ENCODE peak calls at places on chromosomes 13 and 19, in four cellular contexts. One of them, this sample, is unnamed.

GRCh38 chr13:40371531-40372125 is 294.8 kb downstream of the FOXO1 start:
- DNase-seq in dorsolateral prefrontal cortex: no peak
- DNase-seq in NCI-H2171 treated with DMSO at 0.1 percent for 48 hours: peak; percentile 85
- DNase-seq in naive thymus-derived CD8-positive, alpha-beta T cell: no peak
- DNase-seq in this sample: no peak

GRCh38 chr13:91362908-91363307 is 15.4 kb downstream of the MIR17HG start:
- DNase-seq in dorsolateral prefrontal cortex: no peak
- DNase-seq in naive thymus-derived CD8-positive, alpha-beta T cell: no peak
- DNase-seq in NCI-H2171 treated with DMSO at 0.1 percent for 48 hours: no peak
- DNase-seq in this sample: no peak

GRCh38 chr19:3606690-3607289 is at the start of gene TBXA2R:
- DNase-seq in naive thymus-derived CD8-positive, alpha-beta T cell: peak; percentile 73
- DNase-seq in NCI-H2171 treated with DMSO at 0.1 percent for 48 hours: peak; percentile 35
- DNase-seq in dorsolateral prefrontal cortex: peak; percentile 66
- DNase-seq in this sample: peak; percentile 74

GRCh38 chr19:7942981-7943443 is 454 bp downstream of the TIMM44 start:
- DNase-seq in dorsolateral prefrontal cortex: no peak
- DNase-seq in NCI-H2171 treated with DMSO at 0.1 percent for 48 hours: no peak
- DNase-seq in naive thymus-derived CD8-positive, alpha-beta T cell: peak; percentile 28
- DNase-seq in this sample: no peak

GRCh38 chr19:45402469-45403070 is 2.3 kb downstream of the PPP1R13L start:
- DNase-seq in NCI-H2171 treated with DMSO at 0.1 percent for 48 hours: no peak
- DNase-seq in dorsolateral prefrontal cortex: no peak
- DNase-seq in naive thymus-derived CD8-positive, alpha-beta T cell: peak; percentile 37
- DNase-seq in this sample: peak; percentile 50

GRCh38 chr13:112692104-112692503 is 2.3 kb downstream of the ATP11A start:
- DNase-seq in dorsolateral prefrontal cortex: no peak
- DNase-seq in naive thymus-derived CD8-positive, alpha-beta T cell: no peak
- DNase-seq in NCI-H2171 treated with DMSO at 0.1 percent for 48 hours: no peak
- DNase-seq in this sample: no peak

GRCh38 chr13:57925250-57925649 is 293.7 kb downstream of the PCDH17 start:
- DNase-seq in dorsolateral prefrontal cortex: no peak
- DNase-seq in naive thymus-derived CD8-positive, alpha-beta T cell: no peak
- DNase-seq in NCI-H2171 treated with DMSO at 0.1 percent for 48 hours: no peak
- DNase-seq in this sample: no peak

GRCh38 chr13:24208314-24208713 is 47.8 kb downstream of the SPATA13 start:
- DNase-seq in naive thymus-derived CD8-positive, alpha-beta T cell: no peak
- DNase-seq in NCI-H2171 treated with DMSO at 0.1 percent for 48 hours: no peak
- DNase-seq in dorsolateral prefrontal cortex: no peak
- DNase-seq in this sample: no peak

GRCh38 chr13:76245920-76246319 is 609.8 kb downstream of the LMO7 start:
- DNase-seq in NCI-H2171 treated with DMSO at 0.1 percent for 48 hours: peak; percentile 19
- DNase-seq in naive thymus-derived CD8-positive, alpha-beta T cell: no peak
- DNase-seq in dorsolateral prefrontal cortex: no peak
- DNase-seq in this sample: no peak

GRCh38 chr13:30216111-30216510 is 91.2 kb downstream of the KATNAL1 start:
- DNase-seq in naive thymus-derived CD8-positive, alpha-beta T cell: no peak
- DNase-seq in dorsolateral prefrontal cortex: no peak
- DNase-seq in NCI-H2171 treated with DMSO at 0.1 percent for 48 hours: no peak
- DNase-seq in this sample: no peak

GRCh38 chr13:40464349-40464748 is 202.1 kb downstream of the FOXO1 start:
- DNase-seq in naive thymus-derived CD8-positive, alpha-beta T cell: no peak
- DNase-seq in NCI-H2171 treated with DMSO at 0.1 percent for 48 hours: no peak
- DNase-seq in dorsolateral prefrontal cortex: no peak
- DNase-seq in this sample: no peak

GRCh38 chr13:22082030-22082429 is 411.2 kb downstream of the FGF9 start:
- DNase-seq in naive thymus-derived CD8-positive, alpha-beta T cell: no peak
- DNase-seq in NCI-H2171 treated with DMSO at 0.1 percent for 48 hours: no peak
- DNase-seq in dorsolateral prefrontal cortex: no peak
- DNase-seq in this sample: no peak

GRCh38 chr13:72839831-72840426 is 58.0 kb downstream of the PIBF1 start:
- DNase-seq in naive thymus-derived CD8-positive, alpha-beta T cell: peak; percentile 11
- DNase-seq in NCI-H2171 treated with DMSO at 0.1 percent for 48 hours: peak; percentile 30
- DNase-seq in dorsolateral prefrontal cortex: no peak
- DNase-seq in this sample: peak; percentile 15

GRCh38 chr13:94209110-94209509 is 270.4 kb downstream of the DCT start:
- DNase-seq in dorsolateral prefrontal cortex: no peak
- DNase-seq in NCI-H2171 treated with DMSO at 0.1 percent for 48 hours: no peak
- DNase-seq in naive thymus-derived CD8-positive, alpha-beta T cell: no peak
- DNase-seq in this sample: no peak

GRCh38 chr19:5250127-5250659 is 90.4 kb downstream of the PTPRS start:
- DNase-seq in naive thymus-derived CD8-positive, alpha-beta T cell: no peak
- DNase-seq in dorsolateral prefrontal cortex: peak; percentile 78
- DNase-seq in NCI-H2171 treated with DMSO at 0.1 percent for 48 hours: no peak
- DNase-seq in this sample: no peak

GRCh38 chr19:46717716-46718143 is 816 bp upstream of the PRKD2 start:
- DNase-seq in naive thymus-derived CD8-positive, alpha-beta T cell: peak; percentile 38
- DNase-seq in NCI-H2171 treated with DMSO at 0.1 percent for 48 hours: no peak
- DNase-seq in dorsolateral prefrontal cortex: no peak
- DNase-seq in this sample: no peak

GRCh38 chr19:33628921-33629825 is 7.4 kb downstream of the CHST8 start:
- DNase-seq in NCI-H2171 treated with DMSO at 0.1 percent for 48 hours: peak; percentile 24
- DNase-seq in dorsolateral prefrontal cortex: no peak
- DNase-seq in naive thymus-derived CD8-positive, alpha-beta T cell: no peak
- DNase-seq in this sample: no peak

GRCh38 chr19:45251452-45252354 is 632 bp downstream of the MARK4 start:
- DNase-seq in dorsolateral prefrontal cortex: no peak
- DNase-seq in naive thymus-derived CD8-positive, alpha-beta T cell: no peak
- DNase-seq in NCI-H2171 treated with DMSO at 0.1 percent for 48 hours: no peak
- DNase-seq in this sample: peak; percentile 25